ENCODE peak calls at places on chromosomes 3 and 15, in six cellular contexts. W is K562, F is HepG2, Y is HCT116, T is GM12878, J is H1. K is an unnamed sample.

GRCh38 chr3:98954806-98955205 is 53.3 kb upstream of the DCBLD2 start:
- DNase-seq in Y (peak), W (no peak), F (no peak), T (no peak), J (no peak), K (no peak)

GRCh38 chr3:103367481-103367880 is 932.7 kb downstream of the ZPLD1 start:
- DNase-seq in W (no peak), F (no peak), Y (no peak), J (no peak), T (no peak), K (no peak)

GRCh38 chr3:15858547-15859506 is 61.0 kb upstream of the ANKRD28 start:
- DNase-seq in F (peak), T (peak), Y (no peak), W (peak), J (no peak), K (peak)

GRCh38 chr3:196008929-196009328 is 73.0 kb downstream of the TFRC start:
- DNase-seq in Y (no peak), J (no peak), T (no peak), F (no peak), W (no peak), K (no peak)

GRCh38 chr3:142973217-142974009 is 9.9 kb upstream of the PAQR9 start:
- DNase-seq in Y (no peak), W (no peak), J (no peak), F (no peak), T (no peak), K (no peak)

GRCh38 chr3:70813306-70813705 is 500.9 kb upstream of the MDFIC2 start:
- DNase-seq in T (no peak), J (no peak), F (no peak), Y (no peak), W (no peak), K (no peak)

GRCh38 chr15:58980351-58980939 is 7.0 kb upstream of the RNF111 start:
- DNase-seq in T (no peak), W (peak), J (no peak), Y (peak), F (peak), K (peak)

GRCh38 chr3:169152319-169152718 is 511.2 kb downstream of the MECOM start:
- DNase-seq in W (no peak), Y (no peak), F (no peak), J (no peak), T (no peak), K (peak)

GRCh38 chr3:140731440-140732119 is 53.7 kb downstream of the TRIM42 start:
- DNase-seq in T (no peak), W (no peak), F (no peak), J (no peak), Y (no peak), K (no peak)

GRCh38 chr3:10194328-10195071 is 29.8 kb downstream of the IRAK2 start:
- DNase-seq in J (no peak), W (peak), F (no peak), T (peak), Y (no peak), K (no peak)

GRCh38 chr15:41984622-41985021 is 12.3 kb upstream of the EHD4 start:
- DNase-seq in Y (no peak), F (no peak), W (no peak), T (no peak), J (no peak), K (no peak)

GRCh38 chr3:120214161-120214560 is 70.9 kb downstream of the GPR156 start:
- DNase-seq in F (no peak), T (no peak), Y (no peak), W (no peak), J (no peak), K (no peak)

GRCh38 chr3:7421065-7421464 is 560.1 kb downstream of the GRM7 start:
- DNase-seq in W (no peak), F (no peak), T (no peak), J (no peak), Y (peak), K (no peak)

GRCh38 chr15:75775296-75776074 is 62.8 kb upstream of the CSPG4 start:
- DNase-seq in J (no peak), T (no peak), F (peak), Y (peak), W (peak), K (no peak)

GRCh38 chr3:197424674-197425484 is 126.5 kb upstream of the DLG1 start:
- DNase-seq in F (no peak), T (no peak), J (no peak), Y (no peak), W (no peak), K (no peak)

GRCh38 chr3:25432191-25432720 is 4.2 kb downstream of the RARB start:
- DNase-seq in Y (no peak), J (no peak), W (no peak), T (no peak), F (no peak), K (no peak)

GRCh38 chr3:39260957-39261356 is 18.9 kb downstream of the CX3CR1 start:
- DNase-seq in T (peak), W (peak), J (no peak), F (peak), Y (peak), K (peak)

GRCh38 chr3:193831495-193832455 is 238.8 kb downstream of the OPA1 start:
- DNase-seq in F (no peak), W (peak), T (peak), Y (no peak), J (no peak), K (no peak)

GRCh38 chr3:66498718-66499611 is 1.9 kb downstream of the LRIG1 start:
- DNase-seq in T (no peak), Y (no peak), F (no peak), J (no peak), W (no peak), K (no peak)

GRCh38 chr3:138455801-138456716 is 21.6 kb downstream of the ESYT3 start:
- DNase-seq in F (no peak), Y (no peak), W (no peak), J (no peak), T (no peak), K (no peak)

GRCh38 chr3:2657408-2657807 is 452.8 kb downstream of the IL5RA start:
- DNase-seq in J (no peak), F (no peak), T (no peak), W (no peak), Y (no peak), K (no peak)

GRCh38 chr3:153396581-153396980 is 234.6 kb downstream of the RAP2B start:
- DNase-seq in T (no peak), Y (no peak), F (no peak), W (no peak), J (no peak), K (no peak)

GRCh38 chr15:31223478-31224350 is 102.9 kb upstream of the KLF13 start:
- DNase-seq in W (no peak), F (no peak), T (no peak), J (no peak), Y (no peak), K (no peak)

GRCh38 chr3:77411334-77411733 is 371.4 kb downstream of the ROBO2 start:
- DNase-seq in W (no peak), Y (no peak), T (no peak), J (no peak), F (no peak), K (no peak)

GRCh38 chr3:182618085-182618732 is 175.1 kb upstream of the ATP11B start:
- DNase-seq in Y (no peak), W (peak), J (no peak), F (peak), T (no peak), K (no peak)

GRCh38 chr3:155991847-155992246 is 121.4 kb downstream of the GMPS start:
- DNase-seq in Y (no peak), T (no peak), W (no peak), F (no peak), J (no peak), K (no peak)

GRCh38 chr15:77185242-77185785 is 114.4 kb upstream of the TSPAN3 start:
- DNase-seq in J (no peak), F (no peak), T (no peak), W (peak), Y (no peak), K (no peak)

GRCh38 chr3:138184994-138185393 is 2.1 kb upstream of the ARMC8 start:
- DNase-seq in F (no peak), W (peak), Y (peak), T (no peak), J (no peak), K (no peak)

GRCh38 chr15:70314018-70314354 is 216.3 kb upstream of the TLE3 start:
- DNase-seq in J (no peak), Y (no peak), W (no peak), F (no peak), T (no peak), K (no peak)

GRCh38 chr3:172256101-172256687 is 192.1 kb downstream of the GHSR start:
- DNase-seq in W (no peak), Y (no peak), F (peak), J (no peak), T (no peak), K (no peak)

GRCh38 chr3:184448321-184449160 is 68.7 kb downstream of the CHRD start:
- DNase-seq in T (no peak), W (no peak), J (no peak), Y (peak), F (no peak), K (no peak)

GRCh38 chr3:60755094-60755493 is 496.2 kb downstream of the FHIT start:
- DNase-seq in F (peak), W (peak), Y (no peak), J (no peak), T (no peak), K (peak)

GRCh38 chr3:60756636-60757035 is 494.6 kb downstream of the FHIT start:
- DNase-seq in T (no peak), J (no peak), Y (no peak), W (no peak), F (no peak), K (no peak)

GRCh38 chr3:60757724-60758123 is 493.5 kb downstream of the FHIT start:
- DNase-seq in Y (no peak), W (no peak), F (no peak), J (no peak), T (no peak), K (no peak)

GRCh38 chr3:60754617-60755016 is 496.6 kb downstream of the FHIT start:
- DNase-seq in W (no peak), J (no peak), Y (no peak), F (no peak), T (no peak), K (no peak)

GRCh38 chr3:60756231-60756630 is 495.0 kb downstream of the FHIT start:
- DNase-seq in F (no peak), J (no peak), W (no peak), T (no peak), Y (no peak), K (no peak)
- H3K4me2 ChIP-seq in F (no peak), J (no peak), W (no peak), T (no peak), Y (no peak), K (peak)

GRCh38 chr15:62445244-62445643 is 280.2 kb upstream of the C2CD4B start:
- DNase-seq in F (no peak), Y (no peak), J (no peak), T (no peak), W (no peak), K (no peak)
- TF ChIP-seq YY1 in F (no peak), Y (no peak), J (no peak), T (no peak), W (no peak), K (no peak)

GRCh38 chr3:186520436-186520835 is 23.7 kb downstream of the CRYGS start:
- DNase-seq in W (no peak), Y (no peak), T (no peak), J (no peak), F (no peak), K (no peak)

GRCh38 chr3:186523434-186523833 is 20.7 kb downstream of the CRYGS start:
- DNase-seq in W (no peak), T (no peak), Y (no peak), J (no peak), F (peak), K (no peak)

GRCh38 chr3:186523022-186523421 is 21.2 kb downstream of the CRYGS start:
- DNase-seq in J (no peak), W (no peak), Y (no peak), F (no peak), T (no peak), K (no peak)

GRCh38 chr3:186519021-186519658 is 25.0 kb downstream of the CRYGS start:
- DNase-seq in T (peak), J (no peak), W (no peak), Y (no peak), F (no peak), K (no peak)

DNA sequence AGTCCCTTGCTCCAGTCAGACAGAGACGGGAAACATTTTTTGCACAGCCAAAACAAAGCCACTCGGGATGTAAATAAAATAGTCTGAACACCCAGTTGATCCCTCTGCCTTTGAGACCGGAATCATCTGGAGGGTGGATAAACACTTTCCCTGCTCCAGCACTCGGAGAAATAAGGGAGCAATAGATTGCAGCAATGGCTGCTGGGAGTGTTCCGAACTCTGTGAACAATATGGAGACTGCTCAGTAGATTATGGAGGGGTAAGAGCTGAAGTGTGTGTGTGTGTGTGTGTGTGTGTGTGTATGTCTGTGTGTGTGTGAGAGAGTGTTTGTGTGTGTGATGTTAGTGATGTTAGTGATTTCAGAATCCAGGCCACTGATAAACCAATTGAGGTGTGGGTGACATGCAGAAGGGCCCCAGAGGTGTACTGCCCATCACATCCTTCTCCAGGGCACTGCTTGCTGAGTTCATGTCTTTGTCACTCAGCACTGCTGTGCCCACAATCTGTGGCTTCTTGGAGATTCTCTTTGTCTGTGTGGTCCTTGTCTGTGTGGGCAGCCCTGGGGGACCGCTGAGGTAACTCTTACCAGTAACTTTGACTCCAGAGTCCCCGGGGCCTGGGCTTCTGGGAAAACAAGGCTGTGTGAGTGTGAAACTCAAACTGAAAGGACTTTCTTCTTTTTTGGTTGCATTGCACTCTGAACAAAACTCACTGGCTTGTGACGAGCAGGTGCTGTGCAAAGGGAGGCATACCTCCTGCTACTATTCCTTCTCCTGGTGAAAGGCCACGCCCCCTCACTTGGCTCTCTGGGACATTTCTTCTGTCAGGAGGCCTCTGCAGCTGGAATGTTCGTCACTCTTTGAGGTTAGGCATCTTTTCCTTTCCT is 23.0 kb downstream of the CRYGS start:
- DNase-seq in T (peak), Y (no peak), J (no peak), W (no peak), F (no peak), K (no peak)
- TF ChIP-seq MAX in T (no peak), Y (no peak), J (no peak), W (no peak), F (no peak), K (no peak)

DNA sequence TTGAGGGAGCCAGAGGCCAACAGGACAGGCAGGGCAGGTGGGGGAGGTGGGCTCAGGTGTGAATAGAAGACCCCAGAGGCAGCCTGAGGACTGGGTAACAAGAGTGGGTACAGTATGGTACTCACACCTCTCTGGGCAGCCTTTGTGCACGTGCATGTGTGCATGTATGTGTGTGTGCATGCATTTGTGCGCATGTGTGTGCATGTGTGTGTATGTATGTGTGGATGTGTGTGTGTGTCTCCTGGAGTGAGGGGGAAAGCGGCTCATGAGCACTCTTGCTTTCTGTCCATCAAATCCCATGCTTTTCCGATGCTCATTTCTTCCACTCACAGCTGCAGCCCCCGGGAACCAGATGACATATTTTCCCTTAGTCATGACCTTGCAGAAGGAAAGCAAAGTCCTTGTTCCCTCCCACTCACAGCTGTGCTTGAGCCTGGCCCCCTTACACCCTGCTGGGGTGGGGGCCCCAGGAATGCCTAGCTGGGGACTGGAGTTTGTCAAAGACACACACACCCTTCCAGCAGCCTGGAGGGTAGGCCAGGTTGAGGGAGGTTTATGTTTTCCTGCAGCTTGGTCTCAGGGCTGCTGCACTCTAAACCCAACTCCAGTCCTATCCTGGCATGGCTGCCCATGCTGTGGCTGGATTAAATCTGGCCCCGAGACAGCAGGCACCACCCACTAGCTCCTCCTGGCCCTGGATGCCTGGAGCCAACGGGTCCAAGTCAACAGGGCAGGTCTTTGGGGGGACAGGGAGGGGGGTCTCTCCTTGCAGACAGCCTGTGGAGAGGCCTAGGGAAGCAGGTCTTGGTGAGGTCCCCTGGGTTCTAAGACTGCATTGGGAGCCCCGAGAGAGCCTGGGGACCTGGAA is 22.6 kb downstream of the CCDC33 start:
- DNase-seq in Y (no peak), T (no peak), J (no peak), F (no peak), W (no peak), K (no peak)
- H3K4me2 ChIP-seq in Y (no peak), T (no peak), J (no peak), F (no peak), W (no peak), K (no peak)

DNA sequence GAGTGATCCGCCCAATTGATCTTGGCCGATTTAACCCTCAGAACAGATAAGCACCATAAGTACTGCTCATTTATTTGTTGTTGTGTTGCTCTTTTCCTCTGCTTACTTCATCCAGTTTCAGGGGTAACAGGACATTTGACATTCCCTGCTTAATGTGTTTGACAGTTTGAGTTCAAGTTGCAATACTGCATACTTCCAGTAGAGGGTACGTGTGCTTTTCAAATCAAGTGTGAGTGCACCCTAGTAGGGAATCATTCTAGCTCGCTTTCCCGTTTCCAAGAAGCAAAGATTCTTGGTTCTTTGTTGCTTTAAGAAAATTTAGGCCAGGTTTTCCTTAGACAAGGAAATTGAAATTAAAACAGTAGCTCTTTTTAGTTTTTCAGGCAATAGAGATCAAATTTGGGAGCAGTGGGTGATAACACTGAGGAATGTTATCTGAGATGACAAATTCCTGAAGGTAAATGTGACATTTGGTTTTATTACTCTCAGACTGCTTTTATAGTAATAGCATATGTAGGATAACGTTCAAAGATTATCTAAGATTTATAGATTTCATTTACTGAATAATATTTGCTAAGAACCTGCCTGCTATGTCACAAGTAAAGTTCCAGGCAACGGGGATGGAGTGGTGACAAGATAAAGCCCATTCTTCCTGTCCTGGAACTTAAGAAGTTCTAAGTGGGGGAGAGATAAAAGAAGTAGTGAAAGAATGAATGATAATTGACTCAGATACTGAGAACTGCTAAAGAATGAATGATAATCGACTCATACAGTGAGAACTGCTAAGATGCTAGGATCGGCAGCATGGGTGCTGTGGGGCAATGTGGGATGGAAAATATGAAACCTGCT is 73.3 kb downstream of the SYNPR start:
- DNase-seq in F (peak), J (no peak), W (peak), Y (peak), T (peak), K (peak)
- TF ChIP-seq YY1 in F (no peak), J (no peak), W (no peak), Y (no peak), T (no peak), K (no peak)

GRCh38 chr15:63048115-63048985 is 5.8 kb downstream of the TPM1 start:
- DNase-seq in F (peak), W (peak), T (peak), Y (peak), J (peak), K (peak)

GRCh38 chr15:63049747-63050439 is 7.3 kb downstream of the TPM1 start:
- DNase-seq in F (peak), J (no peak), W (no peak), T (no peak), Y (no peak), K (no peak)

GRCh38 chr15:63050737-63051700 is 8.5 kb downstream of the TPM1 start:
- DNase-seq in T (no peak), F (peak), Y (no peak), W (peak), J (no peak), K (no peak)

GRCh38 chr15:63047792-63048114 is 5.2 kb downstream of the TPM1 start:
- DNase-seq in F (no peak), T (no peak), J (no peak), Y (no peak), W (no peak), K (no peak)

GRCh38 chr15:63048986-63049665 is 6.6 kb downstream of the TPM1 start:
- DNase-seq in F (peak), J (no peak), T (no peak), Y (no peak), W (peak), K (peak)
- TF ChIP-seq MAX in F (no peak), J (no peak), T (no peak), Y (no peak), W (no peak), K (peak)

GRCh38 chr3:123618768-123619484 is 34.1 kb upstream of the HACD2 start:
- DNase-seq in W (peak), Y (no peak), J (no peak), T (no peak), F (no peak), K (no peak)
- H3K4me2 ChIP-seq in W (no peak), Y (no peak), J (no peak), T (no peak), F (no peak), K (peak)

DNA sequence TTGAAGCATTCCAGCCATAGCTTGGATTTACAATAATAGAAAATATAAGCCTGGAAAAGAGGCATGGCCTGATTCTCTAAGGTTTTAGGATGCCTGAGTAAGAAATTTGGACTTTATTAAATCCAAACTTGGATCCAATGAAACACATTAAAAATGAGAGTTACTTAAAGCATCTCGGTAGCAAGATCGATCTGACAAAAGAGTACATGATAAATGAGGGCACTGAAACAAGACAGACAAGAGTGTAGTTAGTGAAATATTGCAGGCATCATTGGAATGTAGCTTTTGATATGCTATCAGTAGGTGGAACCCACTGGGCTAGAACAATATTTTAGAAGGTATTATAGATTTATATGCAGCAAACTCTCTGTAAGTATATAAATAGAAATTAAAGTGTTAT is 855.8 kb upstream of the DPPA4 start:
- DNase-seq in T (no peak), J (no peak), W (no peak), F (no peak), Y (no peak), K (no peak)
- TF ChIP-seq YY1 in T (no peak), J (no peak), W (no peak), F (no peak), Y (no peak), K (no peak)

K was measured in SK-N-SH.